ENCODE peak calls at places on chromosomes 6 and 20, in eight cellular contexts. Z is NCI-H1436; S is left colon; K is epithelial cell of esophagus; Y is HCEC 1CT; E is NCI-H446 treated with DMSO at 0.1 percent for 48 hours; O is activated CD8-positive, alpha-beta memory T cell treated with anti-CD3 and anti-CD28 coated beads for 48 hours; D is skeletal muscle cell. I is an unnamed sample.

GRCh38 chr6:114195736-114196403 is 147.0 kb downstream of the HS3ST5 start:
- DNase-seq in Z (no peak), S (no peak), K (no peak), Y (no peak), E (no peak), O (no peak), D (no peak), I (no peak)

GRCh38 chr20:34715384-34715783 is 11.2 kb downstream of the TP53INP2 start:
- DNase-seq in Z (no peak), S (no peak), K (peak), Y (no peak), E (no peak), O (no peak), D (no peak), I (no peak)

GRCh38 chr20:2254333-2254732 is 41.5 kb upstream of the TGM3 start:
- DNase-seq in Z (no peak), S (no peak), K (peak), Y (peak), E (no peak), O (no peak), D (no peak), I (no peak)

GRCh38 chr6:82551831-82552230 is 188.2 kb downstream of the TPBG start:
- DNase-seq in Z (no peak), S (no peak), K (peak), Y (no peak), E (no peak), O (no peak), D (no peak), I (no peak)

GRCh38 chr20:35215066-35215956 is 11.2 kb upstream of the MMP24 start:
- DNase-seq in Z (no peak), S (no peak), K (peak), Y (peak), E (no peak), O (no peak), D (no peak), I (no peak)

GRCh38 chr6:81734081-81734480 is 18.4 kb downstream of the TENT5A start:
- DNase-seq in Z (no peak), S (no peak), K (peak), Y (no peak), E (no peak), O (no peak), D (no peak), I (no peak)

GRCh38 chr6:109448615-109449014 is 7.0 kb downstream of the MICAL1 start:
- DNase-seq in Z (no peak), S (no peak), K (no peak), Y (no peak), E (no peak), O (no peak), D (no peak), I (no peak)

GRCh38 chr20:19783966-19784401 is 25.9 kb downstream of the RIN2 start:
- DNase-seq in Z (no peak), S (no peak), K (peak), Y (peak), E (peak), O (no peak), D (no peak), I (no peak)

GRCh38 chr6:707576-708236 is 14.8 kb upstream of the EXOC2 start:
- DNase-seq in Z (no peak), S (no peak), K (no peak), Y (no peak), E (no peak), O (no peak), D (no peak), I (no peak)

GRCh38 chr20:60477958-60478357 is 519.7 kb downstream of the CDH26 start:
- DNase-seq in Z (no peak), S (no peak), K (no peak), Y (no peak), E (no peak), O (no peak), D (no peak), I (no peak)

GRCh38 chr20:24648481-24648880 is 179.1 kb downstream of the SYNDIG1 start:
- DNase-seq in Z (no peak), S (no peak), K (no peak), Y (no peak), E (peak), O (no peak), D (no peak), I (no peak)

GRCh38 chr6:144064402-144064830 is 31.0 kb downstream of the SF3B5 start:
- DNase-seq in Z (no peak), S (no peak), K (no peak), Y (no peak), E (no peak), O (peak), D (no peak), I (no peak)

GRCh38 chr20:51616060-51616459 is 73.5 kb upstream of the NFATC2 start:
- DNase-seq in Z (no peak), S (no peak), K (no peak), Y (peak), E (no peak), O (no peak), D (no peak), I (no peak)

GRCh38 chr6:148709577-148709976 is 37.3 kb upstream of the UST start:
- DNase-seq in Z (no peak), S (no peak), K (no peak), Y (peak), E (no peak), O (no peak), D (no peak), I (no peak)

GRCh38 chr20:38932457-38933120 is 6.4 kb downstream of the FAM83D start:
- DNase-seq in Z (no peak), S (no peak), K (peak), Y (peak), E (peak), O (no peak), D (peak), I (no peak)

GRCh38 chr6:1562171-1562955 is 47.4 kb upstream of the FOXC1 start:
- DNase-seq in Z (no peak), S (no peak), K (no peak), Y (no peak), E (no peak), O (no peak), D (no peak), I (no peak)

GRCh38 chr6:155630085-155630484 is 174.4 kb upstream of the NOX3 start:
- DNase-seq in Z (no peak), S (no peak), K (no peak), Y (no peak), E (no peak), O (no peak), D (no peak), I (no peak)

GRCh38 chr6:26347699-26348098 is 17.3 kb upstream of the BTN3A2 start:
- DNase-seq in Z (no peak), S (no peak), K (no peak), Y (no peak), E (no peak), O (no peak), D (no peak), I (no peak)

GRCh38 chr6:115753446-115753845 is 307.2 kb downstream of the FRK start:
- DNase-seq in Z (no peak), S (no peak), K (peak), Y (no peak), E (no peak), O (no peak), D (no peak), I (no peak)

GRCh38 chr6:1760876-1761275 is 151.2 kb downstream of the FOXC1 start:
- DNase-seq in Z (no peak), S (no peak), K (no peak), Y (no peak), E (no peak), O (no peak), D (no peak), I (no peak)

GRCh38 chr20:8094415-8094818 is 37.6 kb upstream of the PLCB1 start:
- DNase-seq in Z (no peak), S (peak), K (no peak), Y (peak), E (peak), O (no peak), D (peak), I (no peak)

GRCh38 chr20:39874049-39874893 is 814.8 kb downstream of the MAFB start:
- DNase-seq in Z (peak), S (peak), K (peak), Y (no peak), E (peak), O (no peak), D (no peak), I (peak)